ENCODE peak calls at places on chromosomes 12 and 14, in ten cellular contexts. One of them, this sample, is unnamed.

GRCh38 chr14:77599894-77600293 is 16.5 kb downstream of the SPTLC2 start:
- DNase-seq in HCT116: no peak
- DNase-seq in fibroblast of pulmonary artery: no peak
- DNase-seq in Caco-2: peak
- DNase-seq in type B pancreatic cell: no peak
- DNase-seq in osteocyte: no peak
- DNase-seq in omental fat pad: no peak
- DNase-seq in AG10803: peak
- DNase-seq in Calu3: no peak
- DNase-seq in choroid plexus epithelial cell: no peak
- DNase-seq in this sample: no peak

GRCh38 chr12:67441736-67442346 is 172.7 kb downstream of the CAND1 start:
- DNase-seq in HCT116: peak
- DNase-seq in fibroblast of pulmonary artery: peak
- DNase-seq in Caco-2: peak
- DNase-seq in type B pancreatic cell: peak
- DNase-seq in osteocyte: peak
- DNase-seq in omental fat pad: peak
- DNase-seq in AG10803: peak
- DNase-seq in Calu3: peak
- DNase-seq in choroid plexus epithelial cell: peak
- DNase-seq in this sample: peak

GRCh38 chr14:77965919-77966435 is 166.1 kb downstream of the ADCK1 start:
- DNase-seq in HCT116: no peak
- DNase-seq in fibroblast of pulmonary artery: peak
- DNase-seq in Caco-2: no peak
- DNase-seq in type B pancreatic cell: no peak
- DNase-seq in osteocyte: no peak
- DNase-seq in omental fat pad: no peak
- DNase-seq in AG10803: peak
- DNase-seq in Calu3: peak
- DNase-seq in choroid plexus epithelial cell: peak
- DNase-seq in this sample: peak

GRCh38 chr12:45944771-45945170 is 45.6 kb downstream of the SCAF11 start:
- DNase-seq in HCT116: no peak
- DNase-seq in fibroblast of pulmonary artery: peak
- DNase-seq in Caco-2: no peak
- DNase-seq in type B pancreatic cell: no peak
- DNase-seq in osteocyte: no peak
- DNase-seq in omental fat pad: no peak
- DNase-seq in AG10803: peak
- DNase-seq in Calu3: no peak
- DNase-seq in choroid plexus epithelial cell: peak
- DNase-seq in this sample: no peak

GRCh38 chr12:116662612-116663144 is 75.2 kb downstream of the SPRING1 start:
- DNase-seq in HCT116: no peak
- DNase-seq in fibroblast of pulmonary artery: no peak
- DNase-seq in Caco-2: peak
- DNase-seq in type B pancreatic cell: no peak
- DNase-seq in osteocyte: no peak
- DNase-seq in omental fat pad: no peak
- DNase-seq in AG10803: peak
- DNase-seq in Calu3: no peak
- DNase-seq in choroid plexus epithelial cell: peak
- DNase-seq in this sample: no peak

GRCh38 chr14:78863143-78863542 is 693.0 kb downstream of the NRXN3 start:
- DNase-seq in HCT116: no peak
- DNase-seq in fibroblast of pulmonary artery: peak
- DNase-seq in Caco-2: peak
- DNase-seq in type B pancreatic cell: no peak
- DNase-seq in osteocyte: no peak
- DNase-seq in omental fat pad: no peak
- DNase-seq in AG10803: peak
- DNase-seq in Calu3: peak
- DNase-seq in choroid plexus epithelial cell: peak
- DNase-seq in this sample: peak

GRCh38 chr12:123431951-123432886 is 4.3 kb downstream of the RILPL2 start:
- DNase-seq in HCT116: no peak
- DNase-seq in fibroblast of pulmonary artery: no peak
- DNase-seq in Caco-2: no peak
- DNase-seq in type B pancreatic cell: no peak
- DNase-seq in osteocyte: no peak
- DNase-seq in omental fat pad: no peak
- DNase-seq in AG10803: peak
- DNase-seq in Calu3: no peak
- DNase-seq in choroid plexus epithelial cell: no peak
- DNase-seq in this sample: no peak

GRCh38 chr12:124656947-124657434 is 89.6 kb upstream of the NCOR2 start:
- DNase-seq in HCT116: no peak
- DNase-seq in fibroblast of pulmonary artery: no peak
- DNase-seq in Caco-2: no peak
- DNase-seq in type B pancreatic cell: no peak
- DNase-seq in osteocyte: no peak
- DNase-seq in omental fat pad: no peak
- DNase-seq in AG10803: no peak
- DNase-seq in Calu3: no peak
- DNase-seq in choroid plexus epithelial cell: no peak
- DNase-seq in this sample: no peak

GRCh38 chr14:70714055-70714550 is 72.4 kb downstream of the TTC9 start:
- DNase-seq in HCT116: peak
- DNase-seq in fibroblast of pulmonary artery: peak
- DNase-seq in Caco-2: peak
- DNase-seq in type B pancreatic cell: no peak
- DNase-seq in osteocyte: no peak
- DNase-seq in omental fat pad: peak
- DNase-seq in AG10803: peak
- DNase-seq in Calu3: peak
- DNase-seq in choroid plexus epithelial cell: peak
- DNase-seq in this sample: peak

GRCh38 chr12:126191037-126191891 is 1126.0 kb downstream of the AACS start:
- DNase-seq in HCT116: no peak
- DNase-seq in fibroblast of pulmonary artery: peak
- DNase-seq in Caco-2: no peak
- DNase-seq in type B pancreatic cell: no peak
- DNase-seq in osteocyte: no peak
- DNase-seq in omental fat pad: no peak
- DNase-seq in AG10803: no peak
- DNase-seq in Calu3: peak
- DNase-seq in choroid plexus epithelial cell: no peak
- DNase-seq in this sample: no peak

GRCh38 chr14:68790656-68791077 is 2.2 kb downstream of the ZFP36L1 start:
- DNase-seq in HCT116: no peak
- DNase-seq in fibroblast of pulmonary artery: peak
- DNase-seq in Caco-2: no peak
- DNase-seq in type B pancreatic cell: peak
- DNase-seq in osteocyte: no peak
- DNase-seq in omental fat pad: no peak
- DNase-seq in AG10803: no peak
- DNase-seq in Calu3: no peak
- DNase-seq in choroid plexus epithelial cell: no peak
- DNase-seq in this sample: no peak

GRCh38 chr14:68788275-68789001 is 4.4 kb downstream of the ZFP36L1 start:
- DNase-seq in HCT116: no peak
- DNase-seq in fibroblast of pulmonary artery: peak
- DNase-seq in Caco-2: no peak
- DNase-seq in type B pancreatic cell: no peak
- DNase-seq in osteocyte: no peak
- DNase-seq in omental fat pad: no peak
- DNase-seq in AG10803: no peak
- DNase-seq in Calu3: no peak
- DNase-seq in choroid plexus epithelial cell: no peak
- DNase-seq in this sample: no peak

GRCh38 chr14:68789002-68789797 is 3.7 kb downstream of the ZFP36L1 start:
- DNase-seq in HCT116: no peak
- DNase-seq in fibroblast of pulmonary artery: peak
- DNase-seq in Caco-2: no peak
- DNase-seq in type B pancreatic cell: peak
- DNase-seq in osteocyte: no peak
- DNase-seq in omental fat pad: no peak
- DNase-seq in AG10803: peak
- DNase-seq in Calu3: peak
- DNase-seq in choroid plexus epithelial cell: peak
- DNase-seq in this sample: peak

GRCh38 chr14:68791078-68791983 is 1.5 kb downstream of the ZFP36L1 start:
- DNase-seq in HCT116: no peak
- DNase-seq in fibroblast of pulmonary artery: peak
- DNase-seq in Caco-2: no peak
- DNase-seq in type B pancreatic cell: peak
- DNase-seq in osteocyte: no peak
- DNase-seq in omental fat pad: no peak
- DNase-seq in AG10803: peak
- DNase-seq in Calu3: peak
- DNase-seq in choroid plexus epithelial cell: peak
- DNase-seq in this sample: peak

GRCh38 chr14:68789798-68790655 is 2.8 kb downstream of the ZFP36L1 start:
- DNase-seq in HCT116: no peak
- DNase-seq in fibroblast of pulmonary artery: peak
- DNase-seq in Caco-2: no peak
- DNase-seq in type B pancreatic cell: peak
- DNase-seq in osteocyte: no peak
- DNase-seq in omental fat pad: no peak
- DNase-seq in AG10803: peak
- DNase-seq in Calu3: peak
- DNase-seq in choroid plexus epithelial cell: no peak
- DNase-seq in this sample: peak
- TF ChIP-seq CTCF in HCT116: no peak
- TF ChIP-seq CTCF in fibroblast of pulmonary artery: no peak
- TF ChIP-seq CTCF in Caco-2: no peak
- TF ChIP-seq CTCF in type B pancreatic cell: peak
- TF ChIP-seq CTCF in osteocyte: peak
- TF ChIP-seq CTCF in omental fat pad: no peak
- TF ChIP-seq CTCF in AG10803: no peak
- TF ChIP-seq CTCF in Calu3: no peak
- TF ChIP-seq CTCF in choroid plexus epithelial cell: peak
- TF ChIP-seq CTCF in this sample: no peak

GRCh38 chr14:51846631-51847488 is 13.6 kb upstream of the GNG2 start:
- DNase-seq in HCT116: no peak
- DNase-seq in fibroblast of pulmonary artery: peak
- DNase-seq in Caco-2: no peak
- DNase-seq in type B pancreatic cell: no peak
- DNase-seq in osteocyte: peak
- DNase-seq in omental fat pad: no peak
- DNase-seq in AG10803: peak
- DNase-seq in Calu3: peak
- DNase-seq in choroid plexus epithelial cell: peak
- DNase-seq in this sample: no peak
- TF ChIP-seq CTCF in HCT116: no peak
- TF ChIP-seq CTCF in fibroblast of pulmonary artery: no peak
- TF ChIP-seq CTCF in Caco-2: no peak
- TF ChIP-seq CTCF in type B pancreatic cell: no peak
- TF ChIP-seq CTCF in osteocyte: no peak
- TF ChIP-seq CTCF in omental fat pad: no peak
- TF ChIP-seq CTCF in AG10803: no peak
- TF ChIP-seq CTCF in Calu3: no peak
- TF ChIP-seq CTCF in choroid plexus epithelial cell: no peak
- TF ChIP-seq CTCF in this sample: no peak

GRCh38 chr12:79423560-79423959 is 267.2 kb downstream of the PAWR start:
- DNase-seq in HCT116: no peak
- DNase-seq in fibroblast of pulmonary artery: no peak
- DNase-seq in Caco-2: no peak
- DNase-seq in type B pancreatic cell: no peak
- DNase-seq in osteocyte: no peak
- DNase-seq in omental fat pad: no peak
- DNase-seq in AG10803: peak
- DNase-seq in Calu3: no peak
- DNase-seq in choroid plexus epithelial cell: no peak
- DNase-seq in this sample: no peak

GRCh38 chr12:79421236-79421740 is 269.5 kb downstream of the PAWR start:
- DNase-seq in HCT116: no peak
- DNase-seq in fibroblast of pulmonary artery: no peak
- DNase-seq in Caco-2: no peak
- DNase-seq in type B pancreatic cell: no peak
- DNase-seq in osteocyte: no peak
- DNase-seq in omental fat pad: no peak
- DNase-seq in AG10803: no peak
- DNase-seq in Calu3: no peak
- DNase-seq in choroid plexus epithelial cell: no peak
- DNase-seq in this sample: no peak

GRCh38 chr12:79422060-79422812 is 268.5 kb downstream of the PAWR start:
- DNase-seq in HCT116: no peak
- DNase-seq in fibroblast of pulmonary artery: no peak
- DNase-seq in Caco-2: no peak
- DNase-seq in type B pancreatic cell: no peak
- DNase-seq in osteocyte: no peak
- DNase-seq in omental fat pad: no peak
- DNase-seq in AG10803: peak
- DNase-seq in Calu3: no peak
- DNase-seq in choroid plexus epithelial cell: peak
- DNase-seq in this sample: no peak

GRCh38 chr12:79424109-79424721 is 266.5 kb downstream of the PAWR start:
- DNase-seq in HCT116: no peak
- DNase-seq in fibroblast of pulmonary artery: peak
- DNase-seq in Caco-2: peak
- DNase-seq in type B pancreatic cell: no peak
- DNase-seq in osteocyte: no peak
- DNase-seq in omental fat pad: no peak
- DNase-seq in AG10803: peak
- DNase-seq in Calu3: peak
- DNase-seq in choroid plexus epithelial cell: peak
- DNase-seq in this sample: peak

GRCh38 chr12:79420146-79420618 is 270.6 kb downstream of the PAWR start:
- DNase-seq in HCT116: peak
- DNase-seq in fibroblast of pulmonary artery: peak
- DNase-seq in Caco-2: peak
- DNase-seq in type B pancreatic cell: no peak
- DNase-seq in osteocyte: no peak
- DNase-seq in omental fat pad: no peak
- DNase-seq in AG10803: peak
- DNase-seq in Calu3: peak
- DNase-seq in choroid plexus epithelial cell: peak
- DNase-seq in this sample: peak
- TF ChIP-seq CTCF in HCT116: peak
- TF ChIP-seq CTCF in fibroblast of pulmonary artery: peak
- TF ChIP-seq CTCF in Caco-2: peak
- TF ChIP-seq CTCF in type B pancreatic cell: peak
- TF ChIP-seq CTCF in osteocyte: peak
- TF ChIP-seq CTCF in omental fat pad: peak
- TF ChIP-seq CTCF in AG10803: peak
- TF ChIP-seq CTCF in Calu3: peak
- TF ChIP-seq CTCF in choroid plexus epithelial cell: peak
- TF ChIP-seq CTCF in this sample: peak

DNA sequence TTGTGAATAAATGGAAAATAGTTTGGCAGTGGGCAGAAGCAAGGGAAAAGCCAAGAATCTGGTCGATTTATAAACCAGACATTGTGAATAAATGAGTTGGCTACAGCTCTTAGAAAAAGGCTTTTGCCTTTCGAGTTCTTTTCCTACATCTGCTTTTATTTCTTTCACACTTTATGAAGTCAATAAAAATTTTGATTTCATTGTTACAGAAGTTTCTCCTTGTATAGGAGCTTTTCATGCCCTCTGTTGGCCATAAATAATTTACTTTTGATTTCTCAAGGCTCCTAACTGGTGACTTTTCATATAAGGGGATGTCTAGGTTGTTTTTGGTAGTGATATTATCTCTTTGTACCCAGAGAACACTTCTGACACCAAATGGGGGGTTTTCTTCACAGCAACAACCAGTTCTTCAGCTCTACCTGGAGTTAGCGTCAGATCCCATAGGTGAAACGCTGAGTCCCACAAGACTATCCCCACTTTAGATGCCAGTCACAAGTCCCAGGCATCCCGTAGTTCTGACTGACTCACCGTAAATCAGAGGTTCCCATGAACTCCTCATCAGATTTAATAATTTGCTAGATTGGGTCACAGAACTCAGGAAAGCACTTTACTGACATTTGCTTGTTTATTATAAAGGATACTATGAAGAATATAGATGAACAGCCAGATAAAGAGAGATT is 136.4 kb upstream of the DNM1L start:
- DNase-seq in HCT116: no peak
- DNase-seq in fibroblast of pulmonary artery: no peak
- DNase-seq in Caco-2: no peak
- DNase-seq in type B pancreatic cell: no peak
- DNase-seq in osteocyte: no peak
- DNase-seq in omental fat pad: no peak
- DNase-seq in AG10803: no peak
- DNase-seq in Calu3: no peak
- DNase-seq in choroid plexus epithelial cell: no peak
- DNase-seq in this sample: no peak
- TF ChIP-seq CTCF in HCT116: no peak
- TF ChIP-seq CTCF in fibroblast of pulmonary artery: no peak
- TF ChIP-seq CTCF in Caco-2: no peak
- TF ChIP-seq CTCF in type B pancreatic cell: no peak
- TF ChIP-seq CTCF in osteocyte: peak
- TF ChIP-seq CTCF in omental fat pad: no peak
- TF ChIP-seq CTCF in AG10803: no peak
- TF ChIP-seq CTCF in Calu3: no peak
- TF ChIP-seq CTCF in choroid plexus epithelial cell: no peak
- TF ChIP-seq CTCF in this sample: no peak

This sample was measured in MCF 10A.